ENCODE peak calls at places on chromosomes 6 and 20, in nine cellular contexts. One of them, this sample, is unnamed.

GRCh38 chr6:169536446-169537170 is 165.2 kb downstream of the WDR27 start:
- DNase-seq in uterus: no peak
- DNase-seq in NB4: peak; percentile 14
- DNase-seq in A549: no peak
- DNase-seq in H1: no peak
- DNase-seq in ovary: no peak
- DNase-seq in breast epithelium: no peak
- DNase-seq in sigmoid colon: no peak
- DNase-seq in prostate gland: no peak
- DNase-seq in this sample: no peak

GRCh38 chr20:44711237-44711636 is 3.9 kb upstream of the CCN5 start:
- DNase-seq in A549: no peak
- DNase-seq in NB4: no peak
- DNase-seq in uterus: no peak
- DNase-seq in sigmoid colon: no peak
- DNase-seq in prostate gland: no peak
- DNase-seq in breast epithelium: no peak
- DNase-seq in ovary: no peak
- DNase-seq in H1: no peak
- DNase-seq in this sample: no peak

GRCh38 chr20:4431446-4431845 is 290.3 kb upstream of the PRND start:
- DNase-seq in prostate gland: no peak
- DNase-seq in NB4: no peak
- DNase-seq in sigmoid colon: no peak
- DNase-seq in H1: no peak
- DNase-seq in ovary: no peak
- DNase-seq in A549: no peak
- DNase-seq in uterus: no peak
- DNase-seq in breast epithelium: no peak
- DNase-seq in this sample: no peak

GRCh38 chr6:69820438-69820837 is 23.6 kb upstream of the LMBRD1 start:
- DNase-seq in ovary: no peak
- DNase-seq in uterus: no peak
- DNase-seq in breast epithelium: no peak
- DNase-seq in prostate gland: no peak
- DNase-seq in sigmoid colon: no peak
- DNase-seq in NB4: no peak
- DNase-seq in A549: no peak
- DNase-seq in H1: no peak
- DNase-seq in this sample: no peak

GRCh38 chr20:47480705-47481104 is 21.0 kb upstream of the NCOA3 start:
- DNase-seq in NB4: no peak
- DNase-seq in ovary: no peak
- DNase-seq in prostate gland: no peak
- DNase-seq in breast epithelium: no peak
- DNase-seq in sigmoid colon: no peak
- DNase-seq in A549: no peak
- DNase-seq in uterus: no peak
- DNase-seq in H1: no peak
- DNase-seq in this sample: no peak

GRCh38 chr6:6631053-6631452 is 42.5 kb downstream of the LY86 start:
- DNase-seq in NB4: no peak
- DNase-seq in H1: no peak
- DNase-seq in prostate gland: no peak
- DNase-seq in uterus: no peak
- DNase-seq in breast epithelium: no peak
- DNase-seq in A549: no peak
- DNase-seq in ovary: no peak
- DNase-seq in sigmoid colon: no peak
- DNase-seq in this sample: no peak

GRCh38 chr6:15025416-15025815 is 220.5 kb upstream of the JARID2 start:
- DNase-seq in A549: no peak
- DNase-seq in NB4: no peak
- DNase-seq in prostate gland: no peak
- DNase-seq in sigmoid colon: no peak
- DNase-seq in breast epithelium: no peak
- DNase-seq in ovary: no peak
- DNase-seq in H1: no peak
- DNase-seq in uterus: no peak
- DNase-seq in this sample: no peak

GRCh38 chr6:109351231-109352132 is 30.8 kb downstream of the CD164 start:
- DNase-seq in ovary: no peak
- DNase-seq in breast epithelium: no peak
- DNase-seq in prostate gland: no peak
- DNase-seq in uterus: no peak
- DNase-seq in NB4: no peak
- DNase-seq in H1: no peak
- DNase-seq in A549: no peak
- DNase-seq in sigmoid colon: no peak
- DNase-seq in this sample: no peak

GRCh38 chr6:16148498-16148897 is 19.6 kb downstream of the MYLIP start:
- DNase-seq in uterus: no peak
- DNase-seq in NB4: no peak
- DNase-seq in sigmoid colon: no peak
- DNase-seq in ovary: no peak
- DNase-seq in breast epithelium: no peak
- DNase-seq in prostate gland: no peak
- DNase-seq in H1: no peak
- DNase-seq in A549: peak; percentile 26
- DNase-seq in this sample: no peak

GRCh38 chr6:134093007-134093573 is 40.7 kb upstream of the SLC2A12 start:
- DNase-seq in uterus: no peak
- DNase-seq in breast epithelium: no peak
- DNase-seq in A549: no peak
- DNase-seq in NB4: peak; percentile 28
- DNase-seq in sigmoid colon: no peak
- DNase-seq in H1: no peak
- DNase-seq in ovary: no peak
- DNase-seq in prostate gland: no peak
- DNase-seq in this sample: no peak

GRCh38 chr6:35244551-35244950 is 15.0 kb upstream of the ZNF76 start:
- DNase-seq in ovary: no peak
- DNase-seq in NB4: no peak
- DNase-seq in H1: no peak
- DNase-seq in prostate gland: no peak
- DNase-seq in breast epithelium: no peak
- DNase-seq in A549: no peak
- DNase-seq in sigmoid colon: no peak
- DNase-seq in uterus: no peak
- DNase-seq in this sample: no peak

GRCh38 chr6:35248965-35249364 is 10.6 kb upstream of the ZNF76 start:
- DNase-seq in sigmoid colon: no peak
- DNase-seq in prostate gland: no peak
- DNase-seq in NB4: no peak
- DNase-seq in ovary: no peak
- DNase-seq in breast epithelium: no peak
- DNase-seq in uterus: no peak
- DNase-seq in H1: no peak
- DNase-seq in A549: no peak
- DNase-seq in this sample: no peak

GRCh38 chr6:35248300-35248699 is 11.2 kb upstream of the ZNF76 start:
- DNase-seq in sigmoid colon: no peak
- DNase-seq in uterus: no peak
- DNase-seq in breast epithelium: no peak
- DNase-seq in prostate gland: no peak
- DNase-seq in H1: no peak
- DNase-seq in A549: peak; percentile 7
- DNase-seq in ovary: no peak
- DNase-seq in NB4: peak; percentile 25
- DNase-seq in this sample: no peak

GRCh38 chr6:35251949-35252348 is 7.6 kb upstream of the ZNF76 start:
- DNase-seq in H1: no peak
- DNase-seq in uterus: no peak
- DNase-seq in breast epithelium: no peak
- DNase-seq in sigmoid colon: peak; percentile 22
- DNase-seq in NB4: no peak
- DNase-seq in ovary: no peak
- DNase-seq in prostate gland: no peak
- DNase-seq in A549: no peak
- DNase-seq in this sample: no peak

GRCh38 chr6:35247642-35248231 is 11.8 kb upstream of the ZNF76 start:
- DNase-seq in prostate gland: no peak
- DNase-seq in sigmoid colon: no peak
- DNase-seq in NB4: no peak
- DNase-seq in ovary: no peak
- DNase-seq in breast epithelium: no peak
- DNase-seq in uterus: no peak
- DNase-seq in A549: no peak
- DNase-seq in H1: no peak
- DNase-seq in this sample: no peak
- TF ChIP-seq CTCF in prostate gland: no peak
- TF ChIP-seq CTCF in sigmoid colon: no peak
- TF ChIP-seq CTCF in NB4: no peak
- TF ChIP-seq CTCF in ovary: no peak
- TF ChIP-seq CTCF in breast epithelium: no peak
- TF ChIP-seq CTCF in uterus: no peak
- TF ChIP-seq CTCF in A549: no peak
- TF ChIP-seq CTCF in H1: no peak
- TF ChIP-seq CTCF in this sample: no peak

GRCh38 chr6:137874204-137875001 is 7.3 kb downstream of the TNFAIP3 start:
- DNase-seq in H1: no peak
- DNase-seq in ovary: no peak
- DNase-seq in NB4: no peak
- DNase-seq in sigmoid colon: no peak
- DNase-seq in prostate gland: no peak
- DNase-seq in uterus: no peak
- DNase-seq in breast epithelium: no peak
- DNase-seq in A549: peak; percentile 31
- DNase-seq in this sample: no peak
- H3K4me3 ChIP-seq in H1: no peak overlapping the region
- H3K4me3 ChIP-seq in ovary: no peak overlapping the region
- H3K4me3 ChIP-seq in NB4: no peak overlapping the region
- H3K4me3 ChIP-seq in sigmoid colon: no peak overlapping the region
- H3K4me3 ChIP-seq in prostate gland: no peak overlapping the region
- H3K4me3 ChIP-seq in uterus: no peak overlapping the region
- H3K4me3 ChIP-seq in breast epithelium: no peak overlapping the region
- H3K4me3 ChIP-seq in A549: no peak overlapping the region
- H3K4me3 ChIP-seq in this sample: no peak overlapping the region

DNA sequence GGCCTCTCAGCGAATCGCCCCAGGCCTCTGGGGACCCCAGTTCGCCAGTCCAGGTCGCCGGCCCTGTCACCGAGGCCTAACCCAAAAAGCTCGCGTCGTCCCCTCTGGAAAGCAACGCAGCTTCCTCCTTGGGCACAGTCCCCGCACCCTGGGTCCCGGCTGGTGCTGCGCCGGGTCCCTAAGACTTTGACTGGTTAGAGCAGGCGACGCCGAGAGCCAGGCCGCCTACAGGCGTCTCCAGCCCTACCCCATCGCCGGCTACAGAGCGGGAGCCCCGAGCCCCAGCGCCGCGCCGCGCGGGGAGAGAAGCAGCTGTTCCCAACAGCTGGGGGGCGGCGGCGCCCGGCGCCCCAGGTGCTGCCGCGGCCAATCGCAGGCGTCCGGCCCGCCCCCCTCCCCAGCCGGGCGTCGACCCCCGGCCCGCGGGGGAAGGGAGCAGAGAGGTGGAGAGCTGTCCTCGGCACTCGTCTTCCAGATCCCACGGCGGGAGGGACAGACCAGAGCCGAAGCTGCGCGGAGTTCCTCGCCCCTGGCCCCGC is 540 bp upstream of the RBM24 start:
- DNase-seq in A549: peak; percentile 63
- DNase-seq in ovary: peak; percentile 35
- DNase-seq in sigmoid colon: peak; percentile 77
- DNase-seq in H1: peak; percentile 76
- DNase-seq in prostate gland: no peak
- DNase-seq in NB4: no peak
- DNase-seq in uterus: peak; percentile 53
- DNase-seq in breast epithelium: no peak
- DNase-seq in this sample: no peak
- TF ChIP-seq POLR2A in A549: peak; percentile 39
- TF ChIP-seq POLR2A in ovary: no peak
- TF ChIP-seq POLR2A in sigmoid colon: no peak
- TF ChIP-seq POLR2A in H1: no peak
- TF ChIP-seq POLR2A in prostate gland: no peak
- TF ChIP-seq POLR2A in NB4: no peak
- TF ChIP-seq POLR2A in uterus: peak; percentile 76
- TF ChIP-seq POLR2A in breast epithelium: no peak
- TF ChIP-seq POLR2A in this sample: no peak

DNA sequence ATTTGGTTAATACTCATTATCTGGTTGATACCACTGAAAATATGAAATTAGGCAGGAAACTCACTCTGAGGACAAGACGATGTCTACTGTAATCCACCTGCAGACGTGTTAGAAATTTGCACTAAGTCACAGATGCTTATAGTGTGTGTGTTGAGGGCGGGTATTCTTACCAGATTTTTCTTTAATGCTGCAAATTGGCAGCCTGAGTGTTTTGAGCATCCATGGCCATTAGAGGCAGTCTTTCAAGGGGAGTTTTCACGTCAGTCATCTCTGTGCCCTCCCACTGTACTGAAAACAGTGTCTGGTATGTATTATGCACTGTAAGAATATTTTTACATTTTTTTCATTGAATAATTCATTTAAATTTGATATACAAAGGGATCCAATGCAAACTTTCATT is 266.5 kb upstream of the QKI start:
- DNase-seq in breast epithelium: no peak
- DNase-seq in sigmoid colon: no peak
- DNase-seq in A549: no peak
- DNase-seq in NB4: no peak
- DNase-seq in H1: no peak
- DNase-seq in uterus: no peak
- DNase-seq in ovary: no peak
- DNase-seq in prostate gland: no peak
- DNase-seq in this sample: no peak
- TF ChIP-seq CTCF in breast epithelium: no peak
- TF ChIP-seq CTCF in sigmoid colon: no peak
- TF ChIP-seq CTCF in A549: no peak
- TF ChIP-seq CTCF in NB4: no peak
- TF ChIP-seq CTCF in H1: peak; percentile 24
- TF ChIP-seq CTCF in uterus: no peak
- TF ChIP-seq CTCF in ovary: no peak
- TF ChIP-seq CTCF in prostate gland: no peak
- TF ChIP-seq CTCF in this sample: no peak

GRCh38 chr6:26438000-26438399 is 2.3 kb upstream of the BTN3A3 start:
- DNase-seq in breast epithelium: no peak
- DNase-seq in H1: no peak
- DNase-seq in A549: no peak
- DNase-seq in sigmoid colon: no peak
- DNase-seq in NB4: no peak
- DNase-seq in ovary: no peak
- DNase-seq in uterus: no peak
- DNase-seq in prostate gland: no peak
- DNase-seq in this sample: no peak

GRCh38 chr6:26436018-26436417 is 4.3 kb upstream of the BTN3A3 start:
- DNase-seq in ovary: no peak
- DNase-seq in A549: no peak
- DNase-seq in breast epithelium: no peak
- DNase-seq in NB4: no peak
- DNase-seq in uterus: no peak
- DNase-seq in prostate gland: no peak
- DNase-seq in H1: no peak
- DNase-seq in sigmoid colon: no peak
- DNase-seq in this sample: no peak

GRCh38 chr6:26439151-26439550 is 1.2 kb upstream of the BTN3A3 start:
- DNase-seq in H1: no peak
- DNase-seq in sigmoid colon: no peak
- DNase-seq in NB4: peak; percentile 52
- DNase-seq in uterus: no peak
- DNase-seq in prostate gland: no peak
- DNase-seq in breast epithelium: no peak
- DNase-seq in ovary: no peak
- DNase-seq in A549: no peak
- DNase-seq in this sample: no peak

GRCh38 chr6:26439552-26440125 is 665 bp upstream of the BTN3A3 start:
- DNase-seq in A549: no peak
- DNase-seq in sigmoid colon: no peak
- DNase-seq in NB4: no peak
- DNase-seq in uterus: no peak
- DNase-seq in ovary: no peak
- DNase-seq in prostate gland: no peak
- DNase-seq in breast epithelium: no peak
- DNase-seq in H1: no peak
- DNase-seq in this sample: no peak

GRCh38 chr6:26437550-26437949 is 2.8 kb upstream of the BTN3A3 start:
- DNase-seq in prostate gland: no peak
- DNase-seq in A549: no peak
- DNase-seq in H1: no peak
- DNase-seq in sigmoid colon: no peak
- DNase-seq in ovary: no peak
- DNase-seq in uterus: no peak
- DNase-seq in NB4: no peak
- DNase-seq in breast epithelium: no peak
- DNase-seq in this sample: no peak
- H3K4me3 ChIP-seq in prostate gland: no peak overlapping the region
- H3K4me3 ChIP-seq in A549: no peak overlapping the region
- H3K4me3 ChIP-seq in H1: no peak overlapping the region
- H3K4me3 ChIP-seq in sigmoid colon: no peak overlapping the region
- H3K4me3 ChIP-seq in ovary: no peak overlapping the region
- H3K4me3 ChIP-seq in uterus: no peak overlapping the region
- H3K4me3 ChIP-seq in NB4: no peak overlapping the region
- H3K4me3 ChIP-seq in breast epithelium: no peak overlapping the region
- H3K4me3 ChIP-seq in this sample: no peak overlapping the region